ENCODE peak calls at places on chromosomes 16 and 17, in five cellular contexts. G, X, I, K and O are unnamed samples.

GRCh38 chr17:50015146-50015545 is 20.1 kb upstream of the DLX3 start:
- DNase-seq in K (no peak), X (no peak), I (no peak), G (no peak), O (no peak)

GRCh38 chr17:50423553-50424159 is 2.4 kb upstream of the ACSF2 start:
- DNase-seq in K (no peak), X (no peak), I (no peak), G (no peak), O (no peak)

GRCh38 chr16:30567991-30568638 is 3.4 kb downstream of the ZNF688 start:
- DNase-seq in I (no peak), K (no peak), G (no peak), X (no peak), O (no peak)

GRCh38 chr17:39617446-39618251 is 9.1 kb upstream of the PPP1R1B start:
- DNase-seq in I (peak), K (peak), X (peak), G (no peak), O (no peak)

GRCh38 chr16:83961591-83961990 is 6.5 kb upstream of the NECAB2 start:
- DNase-seq in X (no peak), G (no peak), I (no peak), K (no peak), O (no peak)

GRCh38 chr16:70800798-70801480 is at the start of gene VAC14:
- DNase-seq in X (peak), K (peak), I (peak), G (peak), O (peak)

GRCh38 chr16:25709182-25709581 is 17.4 kb downstream of the HS3ST4 start:
- DNase-seq in K (no peak), X (no peak), G (no peak), I (no peak), O (no peak)

GRCh38 chr17:77327566-77328463 is 187.0 kb downstream of the SEC14L1 start:
- DNase-seq in G (no peak), X (peak), I (no peak), K (peak), O (no peak)

GRCh38 chr17:49260011-49260921 is 29.7 kb upstream of the PHOSPHO1 start:
- DNase-seq in I (peak), X (peak), G (no peak), K (peak), O (peak)

GRCh38 chr17:7235693-7236665 is 1.7 kb upstream of the DVL2 start:
- DNase-seq in K (no peak), X (no peak), I (no peak), G (no peak), O (no peak)

GRCh38 chr16:84741351-84741791 is 41.6 kb downstream of the USP10 start:
- DNase-seq in X (no peak), K (no peak), G (no peak), I (no peak), O (no peak)

GRCh38 chr17:76968707-76969597 is 100.7 kb downstream of the MGAT5B start:
- DNase-seq in X (no peak), K (no peak), I (peak), G (no peak), O (no peak)

GRCh38 chr16:30351586-30352419 is 3.3 kb downstream of the CD2BP2 start:
- DNase-seq in X (peak), I (no peak), K (peak), G (no peak), O (peak)

GRCh38 chr17:47714773-47715396 is 18.2 kb upstream of the TBX21 start:
- DNase-seq in G (no peak), I (no peak), K (no peak), X (no peak), O (no peak)

GRCh38 chr16:3215601-3216262 is 19.2 kb downstream of the ZNF200 start:
- DNase-seq in X (no peak), G (no peak), K (no peak), I (no peak), O (no peak)

GRCh38 chr16:3180445-3180878 is 7.5 kb upstream of the OR1F1 start:
- DNase-seq in I (no peak), K (no peak), G (no peak), X (no peak), O (no peak)

GRCh38 chr16:85204242-85205010 is 92.2 kb upstream of the CIBAR2 start:
- DNase-seq in K (no peak), X (no peak), I (no peak), G (no peak), O (no peak)

GRCh38 chr17:83176956-83177583 is 97.7 kb downstream of the METRNL start:
- DNase-seq in G (no peak), K (no peak), I (no peak), X (peak), O (no peak)

GRCh38 chr17:29569245-29569950 is 897 bp downstream of the TP53I13 start:
- DNase-seq in I (no peak), X (peak), K (peak), G (no peak), O (no peak)

GRCh38 chr16:7914738-7915137 is 582.1 kb downstream of the RBFOX1 start:
- DNase-seq in I (no peak), X (no peak), G (no peak), K (no peak), O (no peak)

GRCh38 chr16:57694191-57694555 is 433 bp upstream of the DRC7 start:
- DNase-seq in G (no peak), K (no peak), X (no peak), I (no peak), O (no peak)

GRCh38 chr17:74839955-74840354 is 19.7 kb downstream of the GRIN2C start:
- DNase-seq in X (no peak), K (no peak), G (no peak), I (no peak), O (no peak)

GRCh38 chr17:41959030-41959335 is 7.6 kb upstream of the CNP start:
- DNase-seq in G (no peak), X (no peak), K (no peak), I (no peak), O (no peak)

GRCh38 chr17:3012926-3013581 is 50.4 kb downstream of the OR1D5 start:
- DNase-seq in K (peak), X (peak), G (no peak), I (no peak), O (no peak)

GRCh38 chr17:50903604-50904521 is 37.7 kb upstream of the TOB1 start:
- DNase-seq in G (no peak), K (no peak), X (no peak), I (no peak), O (no peak)

GRCh38 chr16:84277244-84277823 is 17.3 kb upstream of the WFDC1 start:
- DNase-seq in I (peak), X (peak), G (no peak), K (peak), O (no peak)

GRCh38 chr17:55053855-55054254 is 85.3 kb downstream of the STXBP4 start:
- DNase-seq in X (no peak), I (no peak), G (no peak), K (no peak), O (no peak)

GRCh38 chr17:36195474-36196098 is 972 bp downstream of the CCL3L1 start:
- DNase-seq in X (no peak), I (no peak), K (no peak), G (no peak), O (no peak)

GRCh38 chr16:2236362-2237075 is at the start of gene DNASE1L2:
- DNase-seq in X (no peak), G (no peak), K (no peak), I (peak), O (no peak)

GRCh38 chr16:1724491-1724890 is 18.5 kb downstream of the MAPK8IP3 start:
- DNase-seq in K (no peak), I (peak), G (no peak), X (no peak), O (no peak)

GRCh38 chr17:35089846-35090193 is 26.3 kb upstream of the RFFL start:
- DNase-seq in I (peak), X (no peak), G (no peak), K (no peak), O (no peak)

GRCh38 chr16:26816885-26817571 is 249.7 kb upstream of the C16orf82 start:
- DNase-seq in G (no peak), I (peak), X (no peak), K (no peak), O (no peak)

GRCh38 chr16:52611817-52612673 is 65.1 kb upstream of the TOX3 start:
- DNase-seq in X (no peak), G (no peak), I (no peak), K (no peak), O (no peak)

GRCh38 chr17:4998666-4999428 is 1.1 kb downstream of the KIF1C start:
- DNase-seq in K (peak), X (no peak), G (no peak), I (peak), O (no peak)

GRCh38 chr17:4999429-5000093 is 1.8 kb downstream of the KIF1C start:
- DNase-seq in X (no peak), G (no peak), I (no peak), K (no peak), O (no peak)

GRCh38 chr17:5000237-5000639 is 2.5 kb downstream of the KIF1C start:
- DNase-seq in X (peak), G (no peak), K (peak), I (peak), O (peak)

GRCh38 chr17:4998027-4998665 is 396 bp downstream of the KIF1C start:
- DNase-seq in I (peak), G (no peak), K (peak), X (no peak), O (no peak)

DNA sequence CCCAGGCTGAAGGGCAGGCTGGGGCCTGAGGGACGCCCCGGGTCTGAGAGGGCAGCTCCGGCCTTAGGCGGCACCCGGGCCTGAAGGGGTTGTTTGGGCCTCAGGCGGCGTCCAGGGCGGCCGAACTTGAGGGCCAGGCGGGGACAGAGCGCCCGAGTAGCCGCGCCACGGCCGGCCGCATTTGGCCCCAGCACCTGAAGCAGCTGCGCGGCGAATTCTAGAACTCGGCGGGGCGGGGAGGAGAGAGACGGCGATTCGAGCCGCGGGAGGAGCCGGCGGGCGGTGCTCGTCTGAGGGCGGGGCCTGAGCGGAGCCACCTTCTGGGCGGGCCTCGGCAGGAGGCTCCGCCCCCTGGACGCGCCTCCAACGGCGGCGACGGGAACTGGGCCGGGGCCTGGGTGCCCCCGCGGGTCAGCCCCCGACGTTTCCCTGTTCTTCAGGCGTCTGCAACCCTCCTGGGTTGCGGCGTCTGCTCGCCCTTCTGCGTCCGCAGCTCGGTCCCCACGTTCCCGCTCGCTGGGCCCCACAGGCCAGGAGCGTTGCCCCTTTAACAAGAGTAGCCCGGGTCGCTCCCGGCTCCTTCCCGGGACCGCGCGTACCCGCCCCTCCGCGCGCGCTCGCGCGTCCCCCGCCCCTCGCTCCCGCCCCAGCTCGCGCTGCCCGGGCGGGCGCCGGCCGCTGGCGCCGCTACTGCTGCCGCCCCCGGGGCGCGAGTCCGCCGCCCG is at the start of the genes INCA1 and KIF1C:
- DNase-seq in K (peak), X (peak), G (peak), I (peak), O (peak)
- TF ChIP-seq CTCF in K (peak), X (peak), G (peak), I (no peak), O (peak)

GRCh38 chr17:31878703-31879073 is 19.6 kb upstream of the COPRS start:
- DNase-seq in G (no peak), I (no peak), K (no peak), X (no peak), O (no peak)
- H3K4me3 ChIP-seq in G (no peak), I (no peak), K (no peak), X (no peak), O (peak)

DNA sequence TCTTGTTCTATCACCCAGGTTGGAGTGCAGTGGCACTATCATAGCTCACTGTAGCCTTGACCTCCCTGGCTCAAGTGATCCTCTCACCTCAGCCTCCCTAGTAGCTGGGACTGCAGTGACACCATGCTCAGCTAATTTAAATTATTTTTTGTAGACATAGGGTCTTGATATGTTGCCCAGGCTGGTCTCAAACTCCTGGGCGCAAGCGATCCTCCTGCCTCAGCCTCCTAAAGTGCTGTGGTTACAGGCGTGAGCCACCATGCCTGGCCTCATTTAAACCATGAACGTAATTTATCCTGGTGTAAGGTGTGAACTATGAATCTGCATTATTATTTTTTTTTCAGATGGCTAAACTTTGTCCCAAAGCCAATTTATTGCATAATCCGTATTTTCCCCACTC is 37.3 kb downstream of the LAT start:
- DNase-seq in I (no peak), G (no peak), K (no peak), X (no peak), O (no peak)
- H3K27ac ChIP-seq in I (no peak), G (no peak), K (no peak), X (no peak), O (no peak)

DNA sequence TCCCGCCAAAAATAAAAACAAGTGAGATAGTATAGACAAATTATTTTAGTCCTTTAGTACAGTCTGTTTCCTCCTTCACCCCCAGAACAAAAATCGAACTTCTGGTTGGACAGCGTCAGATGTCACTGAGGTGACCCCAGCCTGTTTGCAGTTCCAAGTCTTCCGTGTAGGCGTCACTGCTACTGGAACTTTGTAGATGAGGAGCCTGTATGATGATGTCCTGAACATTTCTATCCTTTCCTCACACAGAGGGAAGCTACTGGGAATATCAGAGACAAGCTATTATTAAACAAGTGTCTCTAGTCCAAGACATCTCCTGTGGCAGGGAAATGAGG is 924 bp upstream of the VEZF1 start:
- DNase-seq in K (no peak), X (no peak), I (no peak), G (no peak), O (no peak)
- TF ChIP-seq CTCF in K (no peak), X (no peak), I (no peak), G (peak), O (no peak)

GRCh38 chr16:54194008-54194731 is 92.4 kb downstream of the IRX3 start:
- DNase-seq in K (peak), I (peak), X (peak), G (no peak), O (peak)
- H3K4me3 ChIP-seq in K (peak), I (peak), X (no peak), G (peak), O (peak)

DNA sequence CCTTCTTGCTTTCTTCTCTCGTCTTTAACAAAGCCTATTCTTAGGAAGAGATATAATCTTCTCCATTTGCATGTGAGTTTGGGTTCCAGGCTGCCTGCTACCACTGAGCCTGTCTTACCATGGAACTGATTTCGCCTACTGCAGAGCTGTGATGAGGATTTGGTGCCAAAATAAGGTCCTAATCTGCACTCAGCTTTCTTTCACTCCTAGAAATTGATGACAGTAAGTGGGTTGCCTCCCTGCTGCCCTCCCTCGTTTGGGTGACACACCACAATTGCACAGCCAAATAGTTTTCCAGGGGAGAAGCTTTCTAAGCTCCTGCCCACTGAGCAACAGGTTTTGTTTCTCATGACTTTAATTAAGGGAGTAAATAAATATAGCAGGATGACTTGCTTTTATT is 25.1 kb upstream of the ASIC2 start:
- DNase-seq in I (no peak), X (no peak), K (no peak), G (no peak), O (no peak)
- H3K27ac ChIP-seq in I (no peak), X (no peak), K (no peak), G (no peak), O (no peak)

GRCh38 chr16:74575175-74575804 is 31.6 kb downstream of the GLG1 start:
- DNase-seq in X (no peak), K (no peak), G (no peak), I (no peak), O (no peak)
- TF ChIP-seq CTCF in X (no peak), K (no peak), G (no peak), I (no peak), O (no peak)

DNA sequence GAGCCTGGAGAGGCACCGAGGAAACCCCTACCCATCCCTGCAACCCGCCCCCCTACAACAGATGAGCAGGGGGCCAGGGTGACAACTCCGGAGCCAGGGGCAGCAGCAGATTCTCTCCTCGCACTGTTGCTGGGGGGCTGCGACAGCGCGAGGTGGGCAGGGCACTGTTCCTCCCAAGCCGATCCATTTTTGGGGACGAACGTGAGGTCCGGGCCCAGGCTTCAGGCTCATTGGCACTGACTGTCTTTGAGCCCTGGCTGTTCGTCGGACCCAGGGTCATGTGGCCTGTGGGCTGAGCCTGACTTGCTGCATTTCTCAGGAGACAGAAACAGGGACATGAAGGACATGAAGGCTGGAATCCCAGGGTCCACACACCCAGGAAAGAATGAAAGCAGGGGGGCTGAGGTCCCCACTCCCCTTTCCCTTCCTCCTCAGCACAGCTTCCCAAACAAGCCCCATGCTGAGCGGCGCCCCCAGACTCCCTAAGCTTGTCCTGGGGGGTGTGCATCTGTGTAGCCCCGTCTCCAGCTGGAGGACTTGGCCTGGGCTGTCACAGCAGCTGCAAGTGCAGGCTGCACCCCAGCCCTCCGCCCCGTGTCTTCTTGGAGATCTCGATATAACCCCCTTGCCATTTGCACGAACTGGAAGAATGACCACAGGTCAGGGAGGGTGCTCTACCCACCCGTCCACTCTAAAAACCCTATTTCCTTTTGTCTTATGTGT is 18.7 kb downstream of the CEP295NL start:
- DNase-seq in G (no peak), X (no peak), K (no peak), I (no peak), O (no peak)
- H3K4me3 ChIP-seq in G (peak), X (peak), K (peak), I (peak), O (peak)

DNA sequence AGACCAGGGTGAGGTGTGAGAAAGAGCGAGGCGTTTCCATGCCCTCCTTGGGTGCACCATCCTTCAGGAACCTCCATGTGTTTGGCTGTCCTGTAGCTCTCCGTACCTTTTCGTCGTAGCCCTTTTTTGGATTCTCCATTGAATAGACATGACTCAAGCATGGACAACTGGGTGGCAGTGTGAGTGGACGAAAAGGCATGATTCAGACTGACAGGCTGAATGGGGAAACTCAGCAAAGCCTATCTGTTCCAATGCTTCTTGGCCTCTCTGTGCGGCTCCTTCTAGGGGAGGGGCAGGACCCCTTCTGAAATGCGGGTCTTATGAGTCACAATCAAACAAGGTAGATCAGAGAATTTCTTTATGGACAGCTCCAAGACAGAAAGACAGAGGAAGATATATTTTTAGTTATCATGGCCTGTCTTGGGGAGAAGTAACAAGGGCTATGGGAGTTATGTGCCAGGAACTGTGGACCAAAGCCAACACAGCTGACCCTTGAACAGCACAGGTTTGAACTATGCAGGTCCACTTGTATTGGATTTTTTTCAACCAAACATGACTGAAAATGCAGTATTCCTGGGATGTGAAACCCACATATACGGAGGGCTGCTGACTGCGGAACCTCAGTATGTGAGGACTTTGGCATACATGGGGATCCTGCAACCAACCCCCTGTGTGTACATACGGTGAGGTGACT is 22.9 kb downstream of the ADORA2B start:
- DNase-seq in I (no peak), X (no peak), K (no peak), G (no peak), O (no peak)
- H3K27ac ChIP-seq in I (peak), X (no peak), K (peak), G (peak), O (no peak)